ENCODE peak calls at places on chromosomes 5 and 9, in seven cellular contexts. P is HCT116, R is breast epithelium, Y is H1, J is GM23338, I is vagina, N is spleen. D is an unnamed sample. For H3K4me1 and H3K27me3, the result is how much of the 10 kb centered on the place peaks cover.

GRCh38 chr5:159459951-159460538 is 129.8 kb upstream of the IL12B start:
- DNase-seq in P (no peak), R (no peak), Y (no peak), J (no peak), I (peak), N (no peak), D (no peak)

GRCh38 chr5:31096238-31096865 is 97.1 kb upstream of the CDH6 start:
- DNase-seq in P (no peak), R (no peak), Y (no peak), J (no peak), I (no peak), N (no peak), D (no peak)

GRCh38 chr5:118195215-118195614 is 793.1 kb downstream of the DTWD2 start:
- DNase-seq in P (no peak), R (no peak), Y (no peak), J (no peak), I (no peak), N (no peak), D (no peak)

GRCh38 chr9:92917176-92917800 is 30.0 kb upstream of the FGD3 start:
- DNase-seq in P (no peak), R (no peak), Y (no peak), J (no peak), I (no peak), N (no peak), D (no peak)

GRCh38 chr5:172417983-172418630 is 36.2 kb downstream of the SH3PXD2B start:
- DNase-seq in P (no peak), R (peak), Y (no peak), J (no peak), I (peak), N (peak), D (peak)

GRCh38 chr5:40089269-40089668 is 590.4 kb upstream of the PTGER4 start:
- DNase-seq in P (peak), R (no peak), Y (no peak), J (peak), I (no peak), N (no peak), D (no peak)

GRCh38 chr9:129875181-129875611 is 39.9 kb downstream of the USP20 start:
- DNase-seq in P (no peak), R (no peak), Y (no peak), J (peak), I (no peak), N (no peak), D (no peak)

GRCh38 chr5:136079195-136079985 is 50.6 kb downstream of the TGFBI start:
- DNase-seq in P (no peak), R (no peak), Y (no peak), J (peak), I (no peak), N (no peak), D (no peak)

GRCh38 chr9:126125577-126125976 is 201.1 kb upstream of the MVB12B start:
- DNase-seq in P (no peak), R (no peak), Y (no peak), J (no peak), I (no peak), N (peak), D (no peak)

GRCh38 chr5:176892663-176893062 is 6.5 kb downstream of the HK3 start:
- DNase-seq in P (no peak), R (no peak), Y (no peak), J (no peak), I (peak), N (peak), D (no peak)

GRCh38 chr5:146640285-146640896 is 124.4 kb upstream of the GPR151 start:
- DNase-seq in P (no peak), R (no peak), Y (no peak), J (no peak), I (no peak), N (no peak), D (no peak)

GRCh38 chr5:50699737-50700136 is 33.3 kb downstream of the PARP8 start:
- DNase-seq in P (no peak), R (no peak), Y (no peak), J (no peak), I (no peak), N (no peak), D (no peak)

GRCh38 chr9:37026936-37027581 is 7.0 kb downstream of the PAX5 start:
- DNase-seq in P (no peak), R (no peak), Y (peak), J (peak), I (no peak), N (peak), D (no peak)

GRCh38 chr9:22463205-22463604 is 16.6 kb downstream of the DMRTA1 start:
- DNase-seq in P (no peak), R (no peak), Y (no peak), J (no peak), I (no peak), N (no peak), D (no peak)

GRCh38 chr5:60677831-60678664 is 21.9 kb downstream of the DEPDC1B start:
- DNase-seq in P (no peak), R (no peak), Y (no peak), J (peak), I (no peak), N (no peak), D (no peak)

GRCh38 chr5:149605998-149606721 is 24.9 kb downstream of the ARHGEF37 start:
- DNase-seq in P (peak), R (no peak), Y (no peak), J (no peak), I (no peak), N (no peak), D (no peak)

GRCh38 chr9:132609829-132610228 is 27.4 kb downstream of the BARHL1 start:
- DNase-seq in P (no peak), R (no peak), Y (no peak), J (no peak), I (no peak), N (no peak), D (no peak)

GRCh38 chr9:12973702-12974101 is 198.9 kb downstream of the LURAP1L start:
- DNase-seq in P (no peak), R (no peak), Y (no peak), J (no peak), I (no peak), N (no peak), D (no peak)

GRCh38 chr5:154370730-154371334 is 75.0 kb upstream of the SAP30L start:
- DNase-seq in P (no peak), R (no peak), Y (no peak), J (no peak), I (no peak), N (no peak), D (no peak)

GRCh38 chr5:81783401-81783800 is 32.5 kb upstream of the SSBP2 start:
- DNase-seq in P (no peak), R (no peak), Y (no peak), J (no peak), I (no peak), N (no peak), D (no peak)

GRCh38 chr5:153153086-153153485 is 337.4 kb upstream of the GRIA1 start:
- DNase-seq in P (no peak), R (no peak), Y (no peak), J (no peak), I (no peak), N (no peak), D (no peak)

GRCh38 chr9:89455356-89455824 is 42.5 kb downstream of the SEMA4D start:
- DNase-seq in P (no peak), R (no peak), Y (no peak), J (no peak), I (no peak), N (peak), D (no peak)

GRCh38 chr9:114893622-114894021 is 36.8 kb downstream of the TNFSF8 start:
- DNase-seq in P (no peak), R (no peak), Y (no peak), J (no peak), I (no peak), N (no peak), D (no peak)

GRCh38 chr5:6638236-6638635 is 5.0 kb downstream of the SRD5A1 start:
- DNase-seq in P (no peak), R (no peak), Y (no peak), J (no peak), I (no peak), N (no peak), D (no peak)

GRCh38 chr9:117184173-117184572 is 230.7 kb downstream of the ASTN2 start:
- DNase-seq in P (no peak), R (no peak), Y (no peak), J (no peak), I (no peak), N (no peak), D (no peak)

GRCh38 chr5:14245526-14245925 is 102.4 kb downstream of the TRIO start:
- DNase-seq in P (no peak), R (no peak), Y (no peak), J (no peak), I (no peak), N (no peak), D (no peak)

GRCh38 chr9:128703616-128704355 is 1.5 kb downstream of the PKN3 start:
- DNase-seq in P (no peak), R (no peak), Y (no peak), J (no peak), I (no peak), N (peak), D (peak)
- TF ChIP-seq POLR2AphosphoS5 in P (no peak), R (no peak), Y (no peak), J (no peak), I (no peak), N (no peak), D (peak)

GRCh38 chr5:1751026-1751863 is 48.4 kb downstream of the MRPL36 start:
- DNase-seq in P (no peak), R (peak), Y (peak), J (no peak), I (no peak), N (peak), D (peak)
- H3K4me1 ChIP-seq in P (under half), R (under half), Y (under half), J (under half), I (under half), N (under half), D (under half)

GRCh38 chr5:2193142-2193922 is 310.6 kb upstream of the IRX4 start:
- DNase-seq in P (no peak), R (no peak), Y (peak), J (no peak), I (no peak), N (no peak), D (peak)
- H3K27me3 ChIP-seq in P (under half), R (under half), Y (under half), J (under half), I (under half), N (under half), D (under half)

GRCh38 chr9:69120380-69121154 is 53.5 kb upstream of the TJP2 start:
- DNase-seq in P (peak), R (peak), Y (peak), J (peak), I (no peak), N (no peak), D (peak)

GRCh38 chr9:69121155-69122085 is 52.7 kb upstream of the TJP2 start:
- DNase-seq in P (no peak), R (peak), Y (peak), J (peak), I (no peak), N (peak), D (peak)

GRCh38 chr9:69118656-69119055 is 55.4 kb upstream of the TJP2 start:
- DNase-seq in P (no peak), R (no peak), Y (no peak), J (peak), I (no peak), N (no peak), D (no peak)

GRCh38 chr9:69122391-69123141 is 51.5 kb upstream of the TJP2 start:
- DNase-seq in P (peak), R (no peak), Y (no peak), J (peak), I (no peak), N (no peak), D (no peak)

GRCh38 chr9:69122086-69122390 is 52.0 kb upstream of the TJP2 start:
- DNase-seq in P (no peak), R (peak), Y (peak), J (peak), I (no peak), N (peak), D (peak)
- TF ChIP-seq POLR2AphosphoS5 in P (no peak), R (no peak), Y (no peak), J (no peak), I (no peak), N (no peak), D (peak)

DNA sequence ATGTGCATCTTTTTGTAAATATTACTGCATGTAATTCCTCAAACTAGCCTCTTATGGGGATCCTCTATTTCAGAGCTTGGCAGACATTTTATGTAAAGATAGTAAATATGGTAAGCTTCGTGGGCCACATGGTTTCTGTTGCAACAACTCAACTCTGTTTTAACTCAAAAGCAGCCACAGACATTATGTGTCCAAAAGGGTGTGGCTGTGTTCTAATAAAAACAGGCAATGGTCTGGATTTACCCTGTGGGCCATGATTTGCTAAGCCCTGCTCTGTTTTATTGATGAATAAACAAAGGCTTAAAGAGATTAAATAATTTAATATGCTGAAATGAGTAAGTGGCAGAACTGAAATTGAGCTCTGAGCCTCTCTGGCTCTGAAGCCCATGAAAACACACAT is 17.4 kb downstream of the DAPK1 start:
- DNase-seq in P (no peak), R (no peak), Y (no peak), J (no peak), I (no peak), N (no peak), D (no peak)
- H3K4me1 ChIP-seq in P (under half), R (under half), Y (under half), J (under half), I (under half), N (under half), D (half or more)

GRCh38 chr5:111070272-111071134 is 1.0 kb upstream of the TSLP start:
- DNase-seq in P (no peak), R (no peak), Y (peak), J (peak), I (no peak), N (no peak), D (peak)
- H3K27me3 ChIP-seq in P (under half), R (under half), Y (under half), J (half or more), I (under half), N (under half), D (under half)

DNA sequence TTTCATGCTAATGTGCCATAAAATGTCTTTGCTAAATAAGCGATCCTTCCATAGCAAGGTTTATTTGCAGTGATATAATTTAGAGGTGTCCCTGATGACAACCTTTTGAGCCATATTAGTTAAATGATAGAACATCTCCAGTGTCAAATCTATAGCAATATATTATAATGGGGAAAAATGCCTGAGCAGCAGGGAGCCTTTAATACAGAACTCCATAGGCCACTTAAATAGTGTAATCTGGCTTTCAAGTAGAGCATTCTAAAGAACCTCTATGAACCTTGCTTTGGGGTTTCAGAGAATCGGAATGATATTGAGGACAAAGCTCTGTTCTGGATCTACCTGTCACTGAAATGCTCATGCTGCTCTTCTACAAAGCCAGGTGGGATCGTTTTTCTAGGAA is 96.7 kb upstream of the MEF2C start:
- DNase-seq in P (no peak), R (no peak), Y (no peak), J (no peak), I (no peak), N (no peak), D (no peak)
- TF ChIP-seq POLR2AphosphoS5 in P (no peak), R (no peak), Y (no peak), J (no peak), I (no peak), N (no peak), D (no peak)

GRCh38 chr9:98881356-98881755 is 62.4 kb upstream of the COL15A1 start:
- DNase-seq in P (no peak), R (no peak), Y (no peak), J (no peak), I (peak), N (no peak), D (no peak)

GRCh38 chr9:98879958-98880300 is 63.8 kb upstream of the COL15A1 start:
- DNase-seq in P (no peak), R (no peak), Y (no peak), J (no peak), I (peak), N (no peak), D (no peak)

GRCh38 chr9:98880311-98881015 is 63.2 kb upstream of the COL15A1 start:
- DNase-seq in P (no peak), R (no peak), Y (no peak), J (no peak), I (peak), N (no peak), D (no peak)

GRCh38 chr9:98877211-98877730 is 66.4 kb upstream of the COL15A1 start:
- DNase-seq in P (no peak), R (no peak), Y (no peak), J (no peak), I (peak), N (no peak), D (no peak)

GRCh38 chr9:98879094-98879957 is 64.4 kb upstream of the COL15A1 start:
- DNase-seq in P (no peak), R (no peak), Y (no peak), J (no peak), I (peak), N (no peak), D (no peak)
- H3K4me1 ChIP-seq in P (under half), R (under half), Y (under half), J (under half), I (under half), N (under half), D (under half)